ENCODE peak calls at places on chromosomes 13 and 19, in eight cellular contexts. G is ovary, U is stomach, K is A549, W is suprapubic skin, S is transverse colon, C is upper lobe of left lung, Q is GM12878. V is an unnamed sample. For H3K4me1, the result is how much of the 10 kb centered on the place peaks cover.

GRCh38 chr13:105603283-105603682 is 932.2 kb downstream of the EFNB2 start:
- DNase-seq in W (no peak), Q (no peak), C (no peak), K (no peak), G (no peak), U (no peak), S (peak), V (no peak)

GRCh38 chr13:97020194-97020593 is 25.9 kb upstream of the OXGR1 start:
- DNase-seq in W (no peak), K (no peak), Q (no peak), G (no peak), C (no peak), S (no peak), U (no peak), V (no peak)

GRCh38 chr19:34474233-34474989 is 7.1 kb upstream of the WTIP start:
- DNase-seq in K (no peak), G (peak), C (no peak), S (no peak), U (no peak), Q (no peak), W (peak), V (no peak)

GRCh38 chr19:55641376-55642152 is 762 bp downstream of the ZNF580 start:
- DNase-seq in W (no peak), U (no peak), K (peak), Q (no peak), C (no peak), S (no peak), G (peak), V (no peak)

GRCh38 chr13:102729560-102730275 is 34.9 kb upstream of the METTL21C start:
- DNase-seq in G (no peak), Q (no peak), W (no peak), U (no peak), C (no peak), S (no peak), K (peak), V (no peak)

GRCh38 chr19:4120531-4120930 is 3.4 kb downstream of the MAP2K2 start:
- DNase-seq in U (no peak), K (no peak), W (no peak), S (no peak), C (no peak), Q (no peak), G (no peak), V (no peak)

GRCh38 chr19:7602240-7602934 is 6.7 kb downstream of the CAMSAP3 start:
- DNase-seq in S (no peak), C (peak), U (peak), Q (no peak), G (no peak), W (no peak), K (no peak), V (no peak)

GRCh38 chr13:62014299-62014698 is 598.6 kb upstream of the PCDH20 start:
- DNase-seq in G (no peak), U (no peak), S (no peak), W (no peak), C (no peak), K (peak), Q (no peak), V (no peak)

GRCh38 chr19:11699931-11700794 is 38.6 kb downstream of the ZNF823 start:
- DNase-seq in Q (no peak), S (no peak), K (no peak), C (no peak), G (no peak), W (no peak), U (no peak), V (peak)

GRCh38 chr13:85497652-85498051 is 301.6 kb downstream of the SLITRK6 start:
- DNase-seq in Q (no peak), G (no peak), W (no peak), C (no peak), S (no peak), U (no peak), K (no peak), V (no peak)

GRCh38 chr13:23570931-23571330 is 719 bp downstream of the TNFRSF19 start:
- DNase-seq in Q (no peak), K (no peak), U (no peak), G (no peak), W (no peak), C (no peak), S (no peak), V (no peak)

GRCh38 chr19:33329727-33330126 is 27.4 kb upstream of the CEBPA start:
- DNase-seq in G (no peak), S (no peak), Q (no peak), C (no peak), K (no peak), U (no peak), W (no peak), V (no peak)

GRCh38 chr13:31038834-31039552 is 106.5 kb downstream of the TEX26 start:
- DNase-seq in C (no peak), S (no peak), U (no peak), Q (peak), G (no peak), K (no peak), W (no peak), V (no peak)

GRCh38 chr19:35437152-35437951 is 10.7 kb upstream of the FFAR2 start:
- DNase-seq in Q (no peak), K (no peak), C (no peak), G (no peak), W (no peak), S (peak), U (peak), V (no peak)

GRCh38 chr13:75537401-75538365 is at the start of gene COMMD6:
- DNase-seq in W (peak), Q (peak), K (peak), C (peak), G (peak), U (peak), S (peak), V (peak)

GRCh38 chr13:113231306-113232207 is 22.1 kb downstream of the CUL4A start:
- DNase-seq in C (no peak), U (no peak), W (no peak), G (no peak), Q (no peak), S (no peak), K (no peak), V (no peak)

GRCh38 chr19:40217027-40217810 is 965 bp downstream of the TTC9B start:
- DNase-seq in Q (no peak), W (no peak), U (peak), G (no peak), K (peak), C (peak), S (peak), V (no peak)

GRCh38 chr13:34462843-34463242 is 479.2 kb upstream of the NBEA start:
- DNase-seq in U (peak), Q (no peak), K (peak), G (no peak), S (no peak), C (no peak), W (no peak), V (no peak)

GRCh38 chr13:78603240-78603947 is at the start of gene POU4F1:
- DNase-seq in G (no peak), Q (peak), K (peak), S (peak), C (peak), W (no peak), U (no peak), V (no peak)

GRCh38 chr13:110433014-110433413 is 125.9 kb downstream of the COL4A2 start:
- DNase-seq in C (no peak), K (no peak), W (no peak), S (no peak), G (no peak), Q (no peak), U (no peak), V (no peak)

GRCh38 chr13:25657062-25657588 is 285.4 kb downstream of the ATP8A2 start:
- DNase-seq in W (no peak), C (no peak), K (no peak), U (no peak), Q (no peak), G (no peak), S (no peak), V (no peak)

GRCh38 chr19:9936151-9937000 is at the start of gene OLFM2:
- DNase-seq in K (no peak), G (peak), U (no peak), W (no peak), S (no peak), C (no peak), Q (no peak), V (no peak)

GRCh38 chr13:72643339-72643989 is 84.0 kb downstream of the MZT1 start:
- DNase-seq in C (peak), G (no peak), W (no peak), K (peak), U (peak), Q (no peak), S (peak), V (peak)

GRCh38 chr13:114196629-114197028 is 17.6 kb downstream of the CFAP97D2 start:
- DNase-seq in G (no peak), S (no peak), W (no peak), C (peak), Q (no peak), U (no peak), K (no peak), V (no peak)

GRCh38 chr19:58559275-58560006 is 1.0 kb upstream of the UBE2M start:
- DNase-seq in U (peak), G (peak), S (peak), K (peak), C (peak), W (peak), Q (peak), V (peak)

GRCh38 chr19:10553943-10554381 is 10.3 kb downstream of the ATG4D start:
- DNase-seq in G (no peak), K (no peak), C (peak), U (peak), S (peak), Q (peak), W (no peak), V (no peak)

GRCh38 chr13:72565893-72566292 is 161.5 kb downstream of the MZT1 start:
- DNase-seq in U (no peak), W (no peak), Q (no peak), G (no peak), S (no peak), C (no peak), K (no peak), V (no peak)

GRCh38 chr19:42440357-42441046 is 2.2 kb downstream of the CXCL17 start:
- DNase-seq in K (peak), Q (no peak), C (peak), U (peak), W (no peak), S (peak), G (peak), V (peak)

GRCh38 chr13:109297628-109298027 is 488.8 kb downstream of the IRS2 start:
- DNase-seq in U (no peak), C (no peak), Q (no peak), G (no peak), W (no peak), S (no peak), K (no peak), V (no peak)

GRCh38 chr19:33052352-33052972 is 12.2 kb downstream of the RHPN2 start:
- DNase-seq in S (peak), Q (no peak), G (peak), W (no peak), K (no peak), U (peak), C (no peak), V (no peak)

GRCh38 chr19:54156490-54156889 is 3.0 kb downstream of the LENG1 start:
- DNase-seq in W (no peak), U (no peak), K (no peak), S (no peak), C (no peak), G (no peak), Q (no peak), V (no peak)

GRCh38 chr19:14772995-14773394 is 5.4 kb downstream of the ADGRE2 start:
- DNase-seq in K (no peak), C (no peak), U (no peak), Q (no peak), S (no peak), G (no peak), W (no peak), V (no peak)

GRCh38 chr19:20661150-20661819 is at the start of gene ZNF626:
- DNase-seq in S (peak), G (peak), U (peak), W (peak), K (no peak), Q (no peak), C (peak), V (peak)

GRCh38 chr19:44905437-44906160 is at the start of gene APOE:
- DNase-seq in K (no peak), S (peak), G (peak), W (no peak), U (no peak), Q (no peak), C (no peak), V (no peak)

GRCh38 chr13:27110056-27110746 is 61.4 kb downstream of the USP12 start:
- DNase-seq in G (no peak), C (no peak), K (no peak), S (no peak), U (no peak), Q (no peak), W (no peak), V (no peak)

DNA sequence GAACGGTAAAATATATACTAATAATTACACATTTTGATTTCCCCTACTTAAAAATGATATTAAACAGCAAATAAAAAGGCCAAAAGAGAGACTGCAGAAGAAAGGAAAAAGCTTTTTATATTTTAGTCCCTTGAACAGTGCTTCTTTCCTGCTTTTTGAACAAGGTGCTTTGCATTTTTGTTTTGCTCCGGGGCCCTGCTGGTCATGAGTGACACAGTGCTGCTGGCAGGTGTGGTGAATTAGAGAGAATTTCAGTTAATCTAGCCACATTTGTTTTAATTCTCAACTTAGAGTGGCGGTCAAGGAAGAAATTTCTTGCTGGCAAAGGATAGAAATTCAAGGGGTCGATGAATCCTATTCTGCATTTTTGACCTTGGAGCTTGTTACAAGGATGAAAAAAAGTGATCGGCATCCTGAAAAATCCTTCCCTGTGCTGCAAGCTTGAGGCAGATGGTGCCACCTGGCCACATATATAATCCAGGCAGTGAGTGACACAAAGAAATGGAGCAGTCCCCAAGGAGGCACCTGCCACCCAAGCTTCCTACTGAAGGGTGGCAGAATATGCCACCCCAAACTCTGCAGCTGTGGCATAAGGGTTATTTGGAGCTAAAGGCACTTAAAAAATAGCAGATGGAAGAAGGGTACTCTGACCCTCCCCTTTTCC is 15.6 kb downstream of the TMEM272 start:
- DNase-seq in C (no peak), W (no peak), U (no peak), Q (no peak), K (no peak), S (no peak), G (no peak), V (no peak)
- H3K4me3 ChIP-seq in C (no peak), W (no peak), U (no peak), Q (no peak), K (no peak), S (no peak), G (no peak), V (no peak)

DNA sequence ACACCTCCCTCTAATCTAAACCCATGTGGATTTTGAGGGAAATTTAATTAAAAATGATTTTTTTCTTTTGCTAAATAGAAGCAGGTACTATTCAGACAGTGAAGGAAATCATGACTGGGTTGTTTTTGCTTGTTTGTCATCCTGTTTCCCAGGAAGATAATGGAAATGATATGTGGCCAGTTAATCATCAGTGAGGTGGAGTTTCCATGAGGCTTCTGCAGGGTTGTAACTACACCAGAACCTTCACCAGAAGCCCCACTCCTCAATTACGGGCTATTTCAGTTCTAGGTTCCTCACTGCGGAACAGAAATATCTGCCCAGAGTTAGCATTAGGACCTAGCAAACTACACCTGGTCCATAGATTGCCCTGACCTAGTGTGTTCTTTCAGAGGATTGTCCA is 394.0 kb downstream of the DLEU7 start:
- DNase-seq in W (no peak), U (no peak), C (no peak), Q (no peak), K (no peak), G (no peak), S (no peak), V (no peak)
- TF ChIP-seq EP300 in W (no peak), U (no peak), C (no peak), Q (no peak), K (no peak), G (no peak), S (no peak), V (no peak)

GRCh38 chr13:20998649-20999415 is 62.6 kb downstream of the LATS2 start:
- DNase-seq in G (no peak), U (no peak), Q (no peak), C (no peak), S (no peak), W (no peak), K (no peak), V (no peak)

GRCh38 chr13:21000647-21001046 is 60.7 kb downstream of the LATS2 start:
- DNase-seq in W (no peak), K (no peak), S (no peak), U (no peak), C (no peak), G (no peak), Q (no peak), V (no peak)

GRCh38 chr13:20994441-20994821 is 67.0 kb downstream of the LATS2 start:
- DNase-seq in Q (no peak), K (no peak), W (no peak), S (no peak), U (no peak), C (no peak), G (no peak), V (no peak)

GRCh38 chr13:20995245-20995829 is 66.0 kb downstream of the LATS2 start:
- DNase-seq in Q (no peak), G (no peak), U (no peak), W (no peak), C (no peak), S (no peak), K (no peak), V (no peak)

DNA sequence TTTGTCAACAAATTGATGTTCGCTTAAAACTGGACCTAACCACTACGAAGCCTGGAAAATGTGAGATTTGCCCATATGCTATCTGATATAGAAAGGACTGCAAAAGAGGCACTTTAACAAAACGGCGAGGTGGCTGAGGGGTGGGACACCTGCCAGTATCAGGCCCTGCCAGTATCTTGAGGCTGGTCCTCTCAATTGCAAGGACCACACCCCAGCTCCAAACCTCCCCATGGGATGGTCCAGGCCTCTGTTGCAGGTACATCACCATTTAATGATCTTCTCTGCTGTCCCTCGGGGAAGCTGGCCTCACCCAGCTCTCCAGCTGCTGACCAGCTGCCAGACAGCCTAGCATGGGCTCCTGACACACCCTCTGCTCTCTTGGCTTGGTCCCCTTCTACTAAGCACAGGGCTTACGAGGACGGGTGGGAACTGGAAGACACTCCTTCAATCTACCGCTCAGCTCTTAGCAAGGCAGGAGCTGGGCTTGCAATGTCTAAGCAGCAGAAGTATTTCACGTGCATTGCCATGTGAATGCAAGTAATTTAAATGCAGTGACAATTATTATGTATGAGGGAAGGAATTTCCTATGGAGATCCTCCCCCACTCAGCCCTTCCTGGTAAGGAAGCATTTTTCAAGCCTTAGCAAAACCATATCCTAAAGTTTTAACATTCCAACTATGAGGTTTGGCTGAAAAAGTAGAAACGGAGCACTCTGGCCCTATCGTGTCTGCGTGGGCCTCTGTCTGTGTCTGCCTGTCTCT is 63.9 kb downstream of the LATS2 start:
- DNase-seq in G (no peak), K (no peak), W (no peak), S (no peak), C (no peak), Q (no peak), U (no peak), V (no peak)
- H3K4me1 ChIP-seq in G (under half), K (under half), W (under half), S (under half), C (under half), Q (under half), U (under half), V (under half)

GRCh38 chr13:41413907-41414306 is 43.4 kb upstream of the RGCC start:
- DNase-seq in K (no peak), Q (no peak), S (no peak), C (no peak), U (no peak), G (no peak), W (no peak), V (no peak)

GRCh38 chr13:41418751-41419150 is 38.6 kb upstream of the RGCC start:
- DNase-seq in G (no peak), C (no peak), U (no peak), S (no peak), K (no peak), W (no peak), Q (no peak), V (no peak)

GRCh38 chr13:41420146-41420545 is 37.2 kb upstream of the RGCC start:
- DNase-seq in S (no peak), U (no peak), G (no peak), W (no peak), Q (no peak), C (no peak), K (no peak), V (no peak)

GRCh38 chr13:41418027-41418426 is 39.3 kb upstream of the RGCC start:
- DNase-seq in G (no peak), U (no peak), W (no peak), C (no peak), S (no peak), Q (no peak), K (no peak), V (no peak)

DNA sequence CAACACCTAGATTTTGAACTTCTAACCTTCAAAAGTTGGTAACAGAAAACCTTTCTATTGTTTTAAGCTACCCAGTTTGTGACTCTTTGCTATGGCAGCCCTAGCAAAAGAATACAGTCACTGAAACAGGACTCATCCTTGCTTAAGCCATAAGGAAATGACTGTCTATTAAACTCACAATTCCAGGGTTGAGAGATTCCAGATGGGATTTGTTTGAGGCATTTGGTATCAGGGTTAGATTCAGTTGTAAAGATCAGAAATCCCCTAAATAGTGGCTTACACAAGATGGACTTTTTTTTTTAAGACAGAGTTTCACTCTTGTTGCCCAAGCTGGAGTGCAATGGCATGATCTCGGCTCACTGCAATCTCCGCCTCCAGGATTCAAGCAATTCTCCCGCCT is 41.1 kb upstream of the RGCC start:
- DNase-seq in U (no peak), G (no peak), W (no peak), S (no peak), Q (no peak), K (no peak), C (no peak), V (no peak)
- H3K4me3 ChIP-seq in U (no peak), G (no peak), W (no peak), S (no peak), Q (no peak), K (no peak), C (no peak), V (no peak)